ENCODE peak calls at places on chromosomes 3 and 15, in ten cellular contexts. I is K562, X is heart left ventricle, D is transverse colon, N is uterus, B is endothelial cell of umbilical vein, Y is IMR-90, L is stomach, O is adrenal gland, A is sigmoid colon. G is an unnamed sample.

GRCh38 chr3:5194801-5195509 is 7.4 kb downstream of the EDEM1 start:
- DNase-seq in B (peak; percentile 87), A (peak; percentile 72), D (no peak), O (peak; percentile 74), X (no peak), N (peak; percentile 68), Y (peak; percentile 91), I (peak; percentile 50), L (no peak), G (peak; percentile 63)

GRCh38 chr3:10835406-10835805 is 19.4 kb downstream of the SLC6A11 start:
- DNase-seq in O (no peak), A (no peak), L (no peak), B (no peak), I (no peak), N (no peak), D (no peak), X (no peak), Y (no peak), G (no peak)

GRCh38 chr3:197878427-197878826 is 71.6 kb upstream of the RPL35A start:
- DNase-seq in I (no peak), Y (no peak), B (no peak), D (no peak), A (no peak), N (no peak), X (no peak), O (peak; percentile 28), L (no peak), G (no peak)

GRCh38 chr3:87088984-87089841 is 98.3 kb upstream of the VGLL3 start:
- DNase-seq in O (peak; percentile 68), X (peak; percentile 51), L (peak; percentile 36), I (no peak), B (peak; percentile 3), D (peak; percentile 37), N (peak; percentile 71), A (peak; percentile 89), Y (peak; percentile 71), G (peak; percentile 28)

GRCh38 chr3:120475722-120476385 is 25.1 kb upstream of the FSTL1 start:
- DNase-seq in X (no peak), I (no peak), A (no peak), O (no peak), N (no peak), Y (peak; percentile 54), L (no peak), D (no peak), B (no peak), G (no peak)

GRCh38 chr3:30161370-30161769 is 445.0 kb upstream of the TGFBR2 start:
- DNase-seq in Y (peak; percentile 67), A (peak; percentile 66), B (peak; percentile 27), D (no peak), L (no peak), I (no peak), O (peak; percentile 42), X (peak; percentile 31), N (peak; percentile 33), G (no peak)

GRCh38 chr15:64651573-64652260 is 123.7 kb downstream of the RBPMS2 start:
- DNase-seq in L (no peak), D (no peak), X (no peak), I (no peak), O (no peak), A (no peak), B (no peak), Y (peak; percentile 33), N (no peak), G (no peak)

GRCh38 chr15:45377630-45378148 is 655 bp downstream of the GATM start:
- DNase-seq in N (peak; percentile 27), Y (no peak), L (peak; percentile 51), D (peak; percentile 46), B (peak; percentile 4), I (no peak), X (peak; percentile 57), O (peak; percentile 28), A (peak; percentile 77), G (no peak)

GRCh38 chr3:9021610-9022009 is 58.3 kb upstream of the RAD18 start:
- DNase-seq in N (no peak), D (no peak), I (no peak), Y (no peak), O (no peak), X (no peak), A (no peak), L (no peak), B (no peak), G (no peak)

GRCh38 chr15:58447244-58448010 is 15.6 kb downstream of the LIPC start:
- DNase-seq in B (no peak), L (no peak), D (no peak), N (no peak), A (no peak), Y (peak; percentile 72), X (no peak), O (no peak), I (no peak), G (no peak)

DNA sequence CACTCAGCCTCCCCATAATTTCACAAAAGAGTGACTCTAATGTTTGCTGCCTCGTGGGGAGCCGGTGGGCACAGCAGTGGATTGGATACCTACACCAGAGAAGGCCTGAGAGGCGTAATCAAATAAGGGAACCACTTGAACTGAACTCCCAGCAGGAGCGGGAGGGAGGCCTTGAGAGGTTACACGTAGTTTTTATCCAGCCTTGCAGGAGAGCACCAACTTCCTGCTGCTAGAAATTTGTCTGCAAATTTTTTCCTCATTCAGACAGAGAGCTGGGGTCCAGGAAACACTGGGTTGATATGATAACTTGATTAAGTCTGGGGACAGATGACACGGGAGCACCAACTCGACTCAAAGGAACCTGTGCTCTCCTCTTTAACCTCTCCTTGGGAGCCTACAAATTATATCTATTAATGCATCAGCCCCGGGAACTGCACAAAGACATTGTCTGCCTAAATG is 69.8 kb downstream of the HES1 start:
- DNase-seq in L (no peak), I (no peak), Y (no peak), D (no peak), X (no peak), A (peak; percentile 48), B (peak; percentile 80), N (no peak), O (peak; percentile 25), G (no peak)
- TF ChIP-seq POLR2A in L (no peak), I (no peak), Y (no peak), D (no peak), X (no peak), A (no peak), B (no peak), N (no peak), O (no peak), G (no peak)

DNA sequence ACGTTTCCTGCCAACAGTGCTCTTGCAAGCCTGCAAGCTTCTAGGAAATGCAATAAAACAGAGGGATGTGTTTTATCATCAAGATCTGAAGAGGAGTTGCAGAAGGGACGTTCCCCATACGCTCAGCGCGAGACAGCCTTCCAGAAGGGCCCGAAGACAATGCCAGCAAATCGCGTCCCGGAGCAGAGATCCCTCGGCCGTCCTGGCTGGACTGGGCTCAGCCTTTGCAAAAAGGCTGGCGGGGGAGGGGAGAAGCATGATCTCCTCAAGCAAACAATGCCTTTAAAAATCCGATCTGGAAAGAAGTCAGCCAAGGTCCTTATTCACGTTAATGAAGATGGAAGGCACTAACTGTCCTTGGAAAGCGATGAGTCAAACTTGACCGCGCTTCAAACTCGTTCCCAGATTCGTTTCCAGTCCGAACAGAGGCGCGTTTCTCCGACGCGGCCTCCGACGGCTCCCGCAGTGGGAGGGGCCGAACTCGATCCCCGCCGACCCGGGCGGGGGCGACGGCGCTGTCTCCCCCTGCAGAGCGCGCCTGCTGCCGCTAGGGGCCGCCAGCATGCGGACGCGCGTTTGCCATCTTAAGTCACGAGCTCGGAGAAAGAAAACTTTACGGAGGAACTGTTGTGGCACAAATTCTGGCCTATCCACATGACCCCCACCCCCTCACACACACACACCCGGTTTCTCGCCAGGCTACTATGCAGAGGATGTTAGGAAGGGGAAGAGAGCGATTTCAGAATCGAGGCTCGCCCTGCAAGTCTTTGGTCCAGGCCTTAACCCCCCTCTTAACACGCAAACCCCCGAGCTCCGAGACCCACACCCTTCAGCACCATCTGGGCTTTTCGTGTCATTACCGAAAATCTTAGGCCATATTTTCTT is 5.5 kb downstream of the BCL6 start:
- DNase-seq in N (peak; percentile 96), O (peak; percentile 91), A (peak; percentile 98), L (peak; percentile 78), D (peak; percentile 83), Y (peak; percentile 89), B (peak; percentile 90), X (peak; percentile 82), I (peak; percentile 82), G (no peak)
- TF ChIP-seq POLR2A in N (peak; percentile 56), O (peak; percentile 88), A (no peak), L (no peak), D (peak; percentile 43), Y (peak; percentile 25), B (no peak), X (no peak), I (no peak), G (no peak)

DNA sequence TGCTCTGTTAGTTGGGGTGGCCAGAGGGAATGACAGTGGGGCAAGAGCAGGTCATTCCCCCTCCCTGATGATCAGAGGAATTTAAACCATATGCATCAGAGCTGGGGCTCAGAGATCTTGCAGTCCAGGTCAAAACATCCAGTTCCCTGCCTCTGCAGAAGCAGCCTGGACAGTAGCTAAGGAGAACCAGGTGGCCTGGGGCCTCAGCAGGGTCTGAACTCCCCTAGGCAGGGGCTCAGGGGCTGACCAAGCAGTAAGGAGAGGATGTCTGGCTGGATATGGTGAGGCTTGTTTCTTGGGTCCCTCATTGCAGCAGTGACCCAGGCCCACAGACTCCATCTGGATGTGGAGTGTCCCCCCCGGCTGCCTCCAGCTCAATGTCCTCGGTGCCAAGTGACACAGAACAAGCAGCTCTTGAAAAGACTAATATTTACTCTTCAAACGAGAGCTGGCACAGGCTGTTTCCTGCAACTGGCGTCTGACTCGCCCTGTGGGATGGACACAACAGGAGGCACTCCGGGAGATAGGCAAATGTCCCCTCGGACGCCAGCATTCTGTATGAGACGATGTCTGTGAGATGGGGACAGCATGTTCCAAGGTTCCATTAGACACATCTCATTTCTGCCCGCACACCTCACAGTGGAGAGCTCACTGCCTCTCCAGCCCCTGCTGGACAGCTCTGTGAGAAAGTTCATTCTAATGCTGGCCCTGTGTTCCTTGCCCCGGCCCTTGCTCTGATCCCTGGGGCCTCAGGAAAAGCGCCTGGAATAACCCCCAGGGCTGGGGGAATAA is 37.1 kb downstream of the SEC22C start:
- DNase-seq in I (no peak), D (peak; percentile 66), Y (no peak), N (peak; percentile 23), O (no peak), X (no peak), A (peak; percentile 59), L (peak; percentile 85), B (peak; percentile 36), G (no peak)
- TF ChIP-seq POLR2A in I (no peak), D (no peak), Y (no peak), N (no peak), O (no peak), X (no peak), A (no peak), L (no peak), B (no peak), G (no peak)

DNA sequence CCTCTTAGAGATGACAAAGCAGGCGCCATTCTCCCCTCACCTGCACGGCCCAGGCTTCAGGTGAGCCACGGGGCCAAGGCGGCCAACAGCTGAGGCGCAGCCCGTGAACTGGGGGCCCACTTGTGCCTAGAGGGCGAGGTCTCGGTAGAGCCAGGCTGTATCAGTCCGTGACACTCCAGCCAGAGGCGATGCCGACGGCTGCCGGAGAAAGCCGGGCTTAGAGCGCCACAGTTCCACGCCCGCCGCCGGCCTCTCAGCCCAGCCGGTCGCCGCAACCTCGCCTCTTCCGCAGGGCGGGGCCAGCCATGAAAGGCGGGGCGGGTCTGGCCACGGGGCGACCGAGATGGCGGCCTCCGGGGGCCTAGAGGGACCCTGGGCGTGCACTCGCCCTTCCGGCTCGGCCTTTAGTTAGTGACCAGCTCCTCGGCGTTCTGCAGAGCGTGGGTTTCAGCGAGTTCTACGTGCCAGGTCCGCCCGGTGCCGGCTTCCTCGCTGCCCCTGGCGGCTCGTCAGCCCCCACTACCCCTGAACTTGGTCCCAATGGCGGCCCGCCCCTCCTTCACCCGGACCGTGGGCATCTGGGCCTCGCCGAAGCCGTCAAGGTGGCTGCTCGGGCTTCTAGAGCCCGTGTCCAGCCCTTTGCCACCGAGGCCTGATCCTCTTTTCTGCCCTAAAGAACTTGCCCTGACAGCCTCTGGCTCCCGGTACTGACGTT is at the start of gene ZNF621:
- DNase-seq in X (peak; percentile 94), L (peak; percentile 94), A (peak; percentile 94), D (peak; percentile 94), B (peak; percentile 87), Y (peak; percentile 79), I (peak; percentile 98), N (peak; percentile 86), O (peak; percentile 86), G (peak; percentile 89)
- TF ChIP-seq POLR2A in X (peak; percentile 87), L (peak; percentile 93), A (peak; percentile 64), D (peak; percentile 92), B (peak; percentile 94), Y (peak; percentile 83), I (peak; percentile 98), N (peak; percentile 85), O (peak; percentile 81), G (peak; percentile 91)